ENCODE peak calls at places on chromosome 7, in eight cellular contexts. One of them, this sample, is unnamed.

GRCh38 chr7:25664593-25664992 is 436.3 kb upstream of the NPVF start:
- DNase-seq in esophagus squamous epithelium: no peak
- DNase-seq in Peyer's patch: no peak
- DNase-seq in stomach: no peak
- DNase-seq in breast epithelium: no peak
- DNase-seq in prostate gland: no peak
- DNase-seq in suprapubic skin: no peak
- DNase-seq in heart left ventricle: no peak
- DNase-seq in this sample: no peak

GRCh38 chr7:107744345-107744750 is 406 bp downstream of the CBLL1 start:
- DNase-seq in esophagus squamous epithelium: no peak
- DNase-seq in Peyer's patch: no peak
- DNase-seq in stomach: no peak
- DNase-seq in breast epithelium: no peak
- DNase-seq in prostate gland: no peak
- DNase-seq in suprapubic skin: no peak
- DNase-seq in heart left ventricle: no peak
- DNase-seq in this sample: no peak

GRCh38 chr7:151236406-151236805 is 4.1 kb downstream of the CHPF2 start:
- DNase-seq in esophagus squamous epithelium: no peak
- DNase-seq in Peyer's patch: no peak
- DNase-seq in stomach: no peak
- DNase-seq in breast epithelium: no peak
- DNase-seq in prostate gland: no peak
- DNase-seq in suprapubic skin: no peak
- DNase-seq in heart left ventricle: no peak
- DNase-seq in this sample: no peak

GRCh38 chr7:140229591-140230516 is 53.1 kb upstream of the KDM7A start:
- DNase-seq in esophagus squamous epithelium: no peak
- DNase-seq in Peyer's patch: peak; percentile 93
- DNase-seq in stomach: peak; percentile 63
- DNase-seq in breast epithelium: no peak
- DNase-seq in prostate gland: no peak
- DNase-seq in suprapubic skin: no peak
- DNase-seq in heart left ventricle: peak; percentile 33
- DNase-seq in this sample: peak; percentile 12

GRCh38 chr7:5661941-5662340 is 119.5 kb downstream of the RNF216 start:
- DNase-seq in esophagus squamous epithelium: no peak
- DNase-seq in Peyer's patch: no peak
- DNase-seq in stomach: no peak
- DNase-seq in breast epithelium: no peak
- DNase-seq in prostate gland: no peak
- DNase-seq in suprapubic skin: no peak
- DNase-seq in heart left ventricle: no peak
- DNase-seq in this sample: no peak

GRCh38 chr7:144436500-144436899 is 33.0 kb upstream of the NOBOX start:
- DNase-seq in esophagus squamous epithelium: no peak
- DNase-seq in Peyer's patch: no peak
- DNase-seq in stomach: no peak
- DNase-seq in breast epithelium: no peak
- DNase-seq in prostate gland: no peak
- DNase-seq in suprapubic skin: no peak
- DNase-seq in heart left ventricle: no peak
- DNase-seq in this sample: no peak

GRCh38 chr7:157615101-157615817 is 278.5 kb downstream of the DNAJB6 start:
- DNase-seq in esophagus squamous epithelium: no peak
- DNase-seq in Peyer's patch: peak; percentile 43
- DNase-seq in stomach: no peak
- DNase-seq in breast epithelium: peak; percentile 24
- DNase-seq in prostate gland: no peak
- DNase-seq in suprapubic skin: no peak
- DNase-seq in heart left ventricle: peak; percentile 71
- DNase-seq in this sample: peak; percentile 91

GRCh38 chr7:43535810-43536585 is 46.9 kb upstream of the STK17A start:
- DNase-seq in esophagus squamous epithelium: no peak
- DNase-seq in Peyer's patch: no peak
- DNase-seq in stomach: no peak
- DNase-seq in breast epithelium: no peak
- DNase-seq in prostate gland: no peak
- DNase-seq in suprapubic skin: no peak
- DNase-seq in heart left ventricle: no peak
- DNase-seq in this sample: no peak

GRCh38 chr7:12139421-12139820 is 71.7 kb upstream of the TMEM106B start:
- DNase-seq in esophagus squamous epithelium: no peak
- DNase-seq in Peyer's patch: no peak
- DNase-seq in stomach: no peak
- DNase-seq in breast epithelium: no peak
- DNase-seq in prostate gland: no peak
- DNase-seq in suprapubic skin: no peak
- DNase-seq in heart left ventricle: no peak
- DNase-seq in this sample: no peak

GRCh38 chr7:43658718-43659548 is 70.4 kb downstream of the COA1 start:
- DNase-seq in esophagus squamous epithelium: no peak
- DNase-seq in Peyer's patch: no peak
- DNase-seq in stomach: no peak
- DNase-seq in breast epithelium: no peak
- DNase-seq in prostate gland: no peak
- DNase-seq in suprapubic skin: no peak
- DNase-seq in heart left ventricle: no peak
- DNase-seq in this sample: no peak

GRCh38 chr7:42566981-42567510 is 330.0 kb upstream of the GLI3 start:
- DNase-seq in esophagus squamous epithelium: no peak
- DNase-seq in Peyer's patch: no peak
- DNase-seq in stomach: no peak
- DNase-seq in breast epithelium: no peak
- DNase-seq in prostate gland: no peak
- DNase-seq in suprapubic skin: no peak
- DNase-seq in heart left ventricle: no peak
- DNase-seq in this sample: no peak

GRCh38 chr7:128347573-128348147 is 4.0 kb upstream of the RBM28 start:
- DNase-seq in esophagus squamous epithelium: no peak
- DNase-seq in Peyer's patch: no peak
- DNase-seq in stomach: peak; percentile 48
- DNase-seq in breast epithelium: no peak
- DNase-seq in prostate gland: no peak
- DNase-seq in suprapubic skin: no peak
- DNase-seq in heart left ventricle: peak; percentile 49
- DNase-seq in this sample: peak; percentile 55

GRCh38 chr7:149662591-149663095 is 110.7 kb downstream of the ZNF467 start:
- DNase-seq in esophagus squamous epithelium: no peak
- DNase-seq in Peyer's patch: peak; percentile 74
- DNase-seq in stomach: peak; percentile 84
- DNase-seq in breast epithelium: no peak
- DNase-seq in prostate gland: peak; percentile 24
- DNase-seq in suprapubic skin: no peak
- DNase-seq in heart left ventricle: peak; percentile 67
- DNase-seq in this sample: peak; percentile 25

GRCh38 chr7:28984631-28985030 is 26.5 kb upstream of the TRIL start:
- DNase-seq in esophagus squamous epithelium: no peak
- DNase-seq in Peyer's patch: peak; percentile 51
- DNase-seq in stomach: peak; percentile 44
- DNase-seq in breast epithelium: peak; percentile 55
- DNase-seq in prostate gland: no peak
- DNase-seq in suprapubic skin: no peak
- DNase-seq in heart left ventricle: peak; percentile 75
- DNase-seq in this sample: peak; percentile 58

GRCh38 chr7:30225863-30226361 is 58.5 kb upstream of the ZNRF2 start:
- DNase-seq in esophagus squamous epithelium: peak; percentile 7
- DNase-seq in Peyer's patch: peak; percentile 76
- DNase-seq in stomach: peak; percentile 83
- DNase-seq in breast epithelium: peak; percentile 82
- DNase-seq in prostate gland: peak; percentile 75
- DNase-seq in suprapubic skin: no peak
- DNase-seq in heart left ventricle: peak; percentile 71
- DNase-seq in this sample: peak; percentile 82

GRCh38 chr7:155206286-155207020 is 91.2 kb upstream of the INSIG1 start:
- DNase-seq in esophagus squamous epithelium: peak; percentile 47
- DNase-seq in Peyer's patch: peak; percentile 83
- DNase-seq in stomach: peak; percentile 34
- DNase-seq in breast epithelium: no peak
- DNase-seq in prostate gland: no peak
- DNase-seq in suprapubic skin: no peak
- DNase-seq in heart left ventricle: peak; percentile 77
- DNase-seq in this sample: peak; percentile 38

GRCh38 chr7:9149499-9150082 is 716.2 kb downstream of the NXPH1 start:
- DNase-seq in esophagus squamous epithelium: no peak
- DNase-seq in Peyer's patch: no peak
- DNase-seq in stomach: no peak
- DNase-seq in breast epithelium: no peak
- DNase-seq in prostate gland: no peak
- DNase-seq in suprapubic skin: no peak
- DNase-seq in heart left ventricle: no peak
- DNase-seq in this sample: no peak

DNA sequence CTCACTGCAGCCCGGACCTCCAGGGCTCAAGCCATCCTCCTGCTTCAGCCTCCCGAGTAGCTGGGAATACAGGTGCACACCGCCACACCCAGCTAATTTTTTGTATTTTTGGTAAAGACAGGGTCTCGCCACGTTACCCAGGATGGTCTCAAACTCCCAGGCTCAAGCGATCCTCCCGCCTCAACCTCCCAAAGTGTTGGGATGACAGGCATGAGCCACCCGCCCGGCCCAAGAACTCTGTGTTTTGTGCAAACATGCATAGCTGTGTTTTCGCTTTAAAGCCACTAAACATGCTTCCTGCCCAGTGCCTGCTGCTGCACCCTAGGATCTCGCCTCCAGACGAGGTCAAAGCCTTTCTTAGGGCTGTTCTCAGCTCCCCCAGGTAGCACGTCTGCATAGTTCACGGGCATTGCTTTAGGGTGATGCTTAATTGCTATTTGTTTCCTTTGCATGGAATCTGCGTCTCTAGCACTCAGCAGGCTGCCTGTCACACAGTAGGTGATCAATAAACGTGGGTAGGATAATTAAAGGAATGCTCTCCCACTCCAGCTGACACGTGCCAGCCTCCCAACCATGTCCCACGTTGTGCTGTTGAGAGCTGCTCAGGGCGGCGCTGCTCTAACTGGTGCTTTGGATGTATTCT is 51.0 kb upstream of the FOXK1 start:
- DNase-seq in esophagus squamous epithelium: no peak
- DNase-seq in Peyer's patch: no peak
- DNase-seq in stomach: no peak
- DNase-seq in breast epithelium: no peak
- DNase-seq in prostate gland: no peak
- DNase-seq in suprapubic skin: no peak
- DNase-seq in heart left ventricle: no peak
- DNase-seq in this sample: no peak
- H3K4me3 ChIP-seq in esophagus squamous epithelium: peak overlapping the region; percentile 30
- H3K4me3 ChIP-seq in Peyer's patch: no peak overlapping the region
- H3K4me3 ChIP-seq in stomach: no peak overlapping the region
- H3K4me3 ChIP-seq in breast epithelium: no peak overlapping the region
- H3K4me3 ChIP-seq in prostate gland: no peak overlapping the region
- H3K4me3 ChIP-seq in suprapubic skin: no peak overlapping the region
- H3K4me3 ChIP-seq in heart left ventricle: peak overlapping the region; percentile 39
- H3K4me3 ChIP-seq in this sample: no peak overlapping the region

DNA sequence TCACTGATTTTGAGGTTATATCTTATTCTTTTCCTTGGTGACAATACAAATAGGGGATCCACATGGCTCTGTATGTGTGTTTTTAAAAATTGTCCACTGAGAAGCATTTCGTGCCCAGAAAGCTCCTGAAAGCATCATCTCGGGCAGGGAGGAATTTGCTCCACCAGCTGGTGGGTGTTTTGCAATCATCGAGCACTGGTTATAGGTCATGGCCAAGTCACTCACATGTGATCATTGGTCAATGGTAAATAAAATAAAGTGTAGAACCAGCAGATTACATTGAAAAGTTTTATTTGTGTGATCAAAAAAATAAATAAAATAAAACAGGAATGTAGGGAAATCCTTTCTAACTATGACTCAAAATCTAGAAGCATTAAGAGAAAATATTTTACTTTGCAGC is 23.0 kb upstream of the SNX13 start:
- DNase-seq in esophagus squamous epithelium: no peak
- DNase-seq in Peyer's patch: no peak
- DNase-seq in stomach: no peak
- DNase-seq in breast epithelium: no peak
- DNase-seq in prostate gland: no peak
- DNase-seq in suprapubic skin: peak; percentile 67
- DNase-seq in heart left ventricle: no peak
- DNase-seq in this sample: no peak
- TF ChIP-seq POLR2A in esophagus squamous epithelium: no peak
- TF ChIP-seq POLR2A in Peyer's patch: no peak
- TF ChIP-seq POLR2A in stomach: no peak
- TF ChIP-seq POLR2A in breast epithelium: no peak
- TF ChIP-seq POLR2A in prostate gland: no peak
- TF ChIP-seq POLR2A in suprapubic skin: no peak
- TF ChIP-seq POLR2A in heart left ventricle: no peak
- TF ChIP-seq POLR2A in this sample: no peak

DNA sequence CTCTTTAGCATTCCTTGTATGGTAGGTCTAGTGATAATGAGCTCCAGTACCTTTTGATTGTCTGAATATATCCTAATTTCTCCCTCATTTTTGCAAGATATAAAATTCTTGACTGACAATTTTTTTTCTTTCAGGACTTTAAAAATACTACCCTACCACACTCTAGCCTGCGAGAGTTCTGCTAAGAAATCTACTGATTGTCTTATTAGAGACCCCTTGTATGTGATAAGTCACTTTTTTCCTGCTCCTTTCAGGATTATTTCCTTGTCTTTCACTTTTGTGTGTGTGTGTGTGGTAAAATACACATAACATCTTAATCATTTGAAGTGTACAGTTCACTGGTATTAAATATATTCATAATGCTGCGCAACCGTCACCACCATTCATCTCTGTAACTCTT is 68.7 kb upstream of the PPP1R9A start:
- DNase-seq in esophagus squamous epithelium: no peak
- DNase-seq in Peyer's patch: no peak
- DNase-seq in stomach: no peak
- DNase-seq in breast epithelium: no peak
- DNase-seq in prostate gland: no peak
- DNase-seq in suprapubic skin: no peak
- DNase-seq in heart left ventricle: no peak
- DNase-seq in this sample: no peak
- H3K4me3 ChIP-seq in esophagus squamous epithelium: no peak overlapping the region
- H3K4me3 ChIP-seq in Peyer's patch: no peak overlapping the region
- H3K4me3 ChIP-seq in stomach: no peak overlapping the region
- H3K4me3 ChIP-seq in breast epithelium: no peak overlapping the region
- H3K4me3 ChIP-seq in prostate gland: no peak overlapping the region
- H3K4me3 ChIP-seq in suprapubic skin: no peak overlapping the region
- H3K4me3 ChIP-seq in heart left ventricle: no peak overlapping the region
- H3K4me3 ChIP-seq in this sample: no peak overlapping the region

DNA sequence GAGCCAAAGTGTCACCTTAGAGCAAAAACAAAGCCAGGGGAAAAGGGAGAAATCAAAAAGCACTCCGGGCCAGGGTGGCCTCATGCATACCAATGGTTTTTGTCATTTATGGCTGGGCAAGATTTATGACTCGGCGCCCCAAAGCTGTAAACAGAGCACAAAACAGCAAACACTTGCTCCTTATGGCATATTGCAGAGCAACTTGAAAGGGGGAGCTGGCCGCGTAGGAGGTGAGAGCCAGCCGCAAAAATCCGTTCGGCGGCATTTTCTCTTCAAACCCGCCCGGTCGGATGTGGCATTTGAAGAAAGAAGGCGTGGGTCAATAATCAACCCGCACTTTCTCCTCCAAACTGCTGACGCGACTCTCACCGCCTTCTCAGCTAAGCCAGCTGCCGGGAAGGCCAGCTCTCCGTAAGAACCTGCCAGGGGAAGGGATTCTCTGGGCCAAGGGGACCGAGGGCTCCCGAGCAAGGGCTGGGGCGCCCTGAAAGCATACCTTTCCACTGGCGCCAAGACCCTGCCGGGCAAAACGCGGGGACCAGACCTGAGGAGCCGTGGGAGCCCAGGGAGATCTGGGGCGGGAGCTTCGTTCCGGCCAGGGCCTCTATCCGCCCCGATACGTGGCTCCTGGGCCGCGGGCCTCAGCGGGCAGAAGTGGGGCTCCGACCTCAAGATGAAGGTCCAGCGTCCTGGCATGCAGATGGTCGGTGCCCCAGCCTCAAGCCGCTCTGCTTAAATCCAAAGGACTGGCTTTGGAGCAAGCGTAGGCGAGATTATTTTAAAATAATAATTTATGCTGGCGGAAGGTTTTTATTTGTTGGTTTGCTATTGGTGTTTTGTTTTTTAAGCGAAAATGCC is 12.9 kb upstream of the HOXA2 start:
- DNase-seq in esophagus squamous epithelium: no peak
- DNase-seq in Peyer's patch: peak; percentile 73
- DNase-seq in stomach: no peak
- DNase-seq in breast epithelium: peak; percentile 69
- DNase-seq in prostate gland: peak; percentile 65
- DNase-seq in suprapubic skin: peak; percentile 55
- DNase-seq in heart left ventricle: no peak
- DNase-seq in this sample: no peak
- TF ChIP-seq POLR2A in esophagus squamous epithelium: no peak
- TF ChIP-seq POLR2A in Peyer's patch: peak; percentile 29
- TF ChIP-seq POLR2A in stomach: no peak
- TF ChIP-seq POLR2A in breast epithelium: no peak
- TF ChIP-seq POLR2A in prostate gland: peak; percentile 43
- TF ChIP-seq POLR2A in suprapubic skin: no peak
- TF ChIP-seq POLR2A in heart left ventricle: no peak
- TF ChIP-seq POLR2A in this sample: no peak

This sample was measured in thyroid gland.